ENCODE peak calls at places on chromosome 17, in six cellular contexts. J is heart left ventricle, K is tibial artery, R is lower lobe of right lung, T is suprapubic skin, D is ovary. G is an unnamed sample. For H3K9me3, the result is how much of the 10 kb centered on the place peaks cover.

GRCh38 chr17:77408284-77408683 is 267.5 kb downstream of the SEC14L1 start:
- DNase-seq in J (no peak), K (no peak), R (no peak), T (no peak), D (no peak), G (no peak)

GRCh38 chr17:15261818-15262290 is 3.3 kb downstream of the PMP22 start:
- DNase-seq in J (no peak), K (no peak), R (no peak), T (no peak), D (peak), G (no peak)

GRCh38 chr17:34979650-34980352 is 511 bp upstream of the LIG3 start:
- DNase-seq in J (no peak), K (no peak), R (no peak), T (no peak), D (no peak), G (no peak)

GRCh38 chr17:72812823-72813222 is 279.7 kb downstream of the SLC39A11 start:
- DNase-seq in J (no peak), K (no peak), R (no peak), T (no peak), D (no peak), G (no peak)

GRCh38 chr17:80997471-80998387 is 6.1 kb downstream of the CHMP6 start:
- DNase-seq in J (no peak), K (no peak), R (no peak), T (peak), D (no peak), G (no peak)

GRCh38 chr17:16328997-16329396 is 24.3 kb downstream of the CENPV start:
- DNase-seq in J (no peak), K (no peak), R (no peak), T (no peak), D (no peak), G (no peak)

GRCh38 chr17:17567114-17567513 is 24.4 kb downstream of the PEMT start:
- DNase-seq in J (peak), K (no peak), R (no peak), T (no peak), D (no peak), G (no peak)

GRCh38 chr17:40315678-40316570 is 6.9 kb downstream of the RARA start:
- DNase-seq in J (no peak), K (no peak), R (no peak), T (peak), D (peak), G (no peak)

GRCh38 chr17:58319181-58320162 is 9.1 kb downstream of the TSPOAP1 start:
- DNase-seq in J (no peak), K (no peak), R (peak), T (peak), D (no peak), G (peak)

GRCh38 chr17:76224321-76224852 is 15.9 kb downstream of the RNF157 start:
- DNase-seq in J (no peak), K (no peak), R (no peak), T (no peak), D (no peak), G (no peak)

GRCh38 chr17:3732171-3732570 is 8.5 kb downstream of the HASPIN start:
- DNase-seq in J (no peak), K (no peak), R (no peak), T (no peak), D (no peak), G (no peak)

GRCh38 chr17:79065105-79065670 is 9.4 kb upstream of the ENGASE start:
- DNase-seq in J (no peak), K (no peak), R (no peak), T (peak), D (peak), G (peak)

GRCh38 chr17:18855831-18856624 is 1.9 kb upstream of the PRPSAP2 start:
- DNase-seq in J (peak), K (peak), R (peak), T (peak), D (peak), G (peak)

GRCh38 chr17:70473049-70473448 is 303.7 kb downstream of the KCNJ2 start:
- DNase-seq in J (no peak), K (no peak), R (peak), T (no peak), D (no peak), G (no peak)

GRCh38 chr17:74361613-74362391 is at the start of gene BTBD17:
- DNase-seq in J (peak), K (no peak), R (peak), T (no peak), D (peak), G (no peak)

GRCh38 chr17:47810200-47810821 is 11.3 kb downstream of the OSBPL7 start:
- DNase-seq in J (peak), K (no peak), R (peak), T (peak), D (no peak), G (no peak)

GRCh38 chr17:50258647-50259483 is 15.4 kb upstream of the TMEM92 start:
- DNase-seq in J (no peak), K (peak), R (no peak), T (peak), D (peak), G (no peak)

GRCh38 chr17:47742319-47743181 is 9.5 kb downstream of the TBX21 start:
- DNase-seq in J (no peak), K (no peak), R (no peak), T (peak), D (no peak), G (no peak)

GRCh38 chr17:10073026-10073425 is 125.4 kb downstream of the GAS7 start:
- DNase-seq in J (no peak), K (no peak), R (no peak), T (no peak), D (peak), G (no peak)

DNA sequence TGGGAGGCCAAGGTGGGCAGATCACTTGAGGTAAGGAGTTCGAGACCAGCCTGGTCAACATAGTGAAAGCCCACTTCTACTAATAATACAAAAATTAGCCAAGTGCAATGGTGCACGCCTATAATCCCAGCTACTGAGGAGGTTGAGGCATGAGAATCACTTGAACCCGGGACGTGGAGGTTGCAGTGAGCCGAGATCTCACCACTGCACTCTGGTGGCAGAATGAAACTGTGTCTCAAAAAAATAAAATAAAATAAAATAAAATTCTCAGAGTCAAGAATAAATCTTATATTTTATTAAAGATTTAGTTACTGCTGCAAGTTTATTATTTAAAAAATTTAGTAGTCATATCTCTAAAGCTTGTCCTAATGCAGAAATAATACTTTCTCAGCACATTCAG is 29.7 kb downstream of the ARL4D start:
- DNase-seq in J (no peak), K (no peak), R (no peak), T (no peak), D (no peak), G (no peak)
- TF ChIP-seq CTCF in J (no peak), K (peak), R (no peak), T (no peak), D (no peak), G (no peak)

DNA sequence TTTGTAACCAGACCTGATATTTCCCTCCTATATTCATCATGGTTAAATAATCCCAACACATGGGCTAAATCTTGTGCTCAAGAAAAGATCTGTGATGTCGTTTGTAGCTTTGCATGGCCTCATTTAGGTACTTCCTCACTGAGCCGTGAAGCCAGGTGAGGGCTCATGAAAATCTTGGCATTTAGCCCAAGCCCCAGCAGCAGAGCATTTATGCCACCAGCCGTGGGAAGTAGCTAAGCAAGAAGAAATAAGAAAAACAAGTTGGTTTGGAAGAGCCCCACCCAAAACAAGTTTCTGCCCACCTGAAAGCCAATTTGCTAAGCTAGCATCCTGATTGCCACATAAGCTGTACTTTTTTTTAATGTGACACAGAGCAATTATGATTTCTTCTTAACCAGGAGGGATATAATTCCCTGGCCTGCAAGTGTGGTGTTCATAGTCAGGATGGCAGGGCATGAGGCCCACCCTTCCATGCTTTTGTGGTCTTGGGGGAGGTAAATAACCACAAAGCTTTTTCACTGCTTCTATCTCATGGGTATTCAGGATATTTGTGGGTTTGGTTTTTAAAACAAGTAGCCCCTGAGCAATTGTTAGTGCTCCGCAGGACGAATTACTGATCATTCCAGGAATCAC is 10.5 kb downstream of the TMIGD1 start:
- DNase-seq in J (no peak), K (no peak), R (no peak), T (no peak), D (no peak), G (peak)
- H3K9me3 ChIP-seq in J (under half), K (under half), R (under half), T (under half), D (under half), G (under half)

DNA sequence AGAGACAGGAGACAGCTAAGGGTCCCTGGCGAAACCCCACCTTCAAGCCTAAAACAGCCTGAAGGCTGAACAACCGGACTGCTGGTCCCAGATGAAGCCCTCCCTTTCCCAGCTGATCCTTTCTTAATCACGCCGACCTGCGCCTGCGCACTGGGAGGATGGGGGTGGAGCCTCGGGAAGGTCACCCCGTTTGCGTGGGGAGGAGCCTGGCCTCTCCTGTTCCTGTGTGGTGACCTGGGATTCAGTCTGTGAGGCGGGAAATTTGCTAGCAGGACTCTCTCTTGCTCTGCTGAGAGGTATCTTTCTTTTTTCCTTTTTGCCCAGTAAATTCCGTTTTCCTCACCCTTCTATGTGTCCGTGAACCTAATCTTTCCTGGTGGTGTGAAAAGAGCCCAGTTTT is 9.6 kb downstream of the FAM20A start:
- DNase-seq in J (peak), K (no peak), R (no peak), T (no peak), D (peak), G (no peak)
- TF ChIP-seq CTCF in J (no peak), K (no peak), R (no peak), T (no peak), D (no peak), G (no peak)

GRCh38 chr17:28267720-28268609 is 51.0 kb upstream of the TMEM97 start:
- DNase-seq in J (no peak), K (no peak), R (no peak), T (no peak), D (no peak), G (no peak)
- H3K9me3 ChIP-seq in J (under half), K (under half), R (under half), T (under half), D (under half), G (under half)

DNA sequence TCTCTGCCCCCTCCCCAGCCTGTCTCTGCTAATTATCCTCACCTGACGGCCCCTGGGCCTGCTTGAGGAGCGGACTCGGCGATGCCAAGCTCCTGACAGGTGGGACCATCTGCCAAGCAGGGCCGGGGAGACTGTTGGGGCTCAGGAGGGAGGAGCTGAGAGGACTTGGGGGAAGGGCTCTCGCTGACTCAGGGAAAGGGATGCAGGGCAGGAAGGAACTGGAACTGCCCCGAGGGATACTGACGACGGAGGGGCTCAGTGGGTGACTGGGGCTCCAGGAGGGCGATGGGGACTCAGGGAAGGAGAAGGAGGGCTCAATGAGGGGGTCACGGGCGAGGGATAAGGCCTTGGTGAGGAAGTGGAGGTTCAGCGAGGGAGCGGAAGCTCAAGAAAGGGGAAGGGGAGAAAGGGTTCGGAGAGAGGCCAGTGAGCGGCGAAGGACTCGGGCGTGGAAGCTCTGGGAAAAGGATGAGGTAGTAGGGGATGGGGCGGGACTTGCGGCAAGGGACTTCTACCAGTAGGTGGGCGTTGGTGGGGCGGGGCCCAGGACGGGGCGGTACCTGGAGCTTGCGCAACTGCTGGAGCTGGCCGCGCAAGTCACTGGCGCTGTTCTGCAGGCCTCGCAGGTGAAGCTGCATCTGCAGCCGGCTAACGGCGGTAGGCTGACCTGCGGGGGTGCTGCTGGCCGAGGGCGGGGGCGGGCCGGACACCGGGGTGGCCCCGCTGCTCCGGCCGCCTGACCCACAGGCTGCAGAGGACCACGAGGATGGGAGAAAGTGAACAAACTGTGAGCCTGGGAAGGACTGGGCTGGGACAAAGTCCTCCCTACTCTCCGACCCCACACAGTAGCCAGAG is 46.5 kb downstream of the SRCIN1 start:
- DNase-seq in J (peak), K (peak), R (peak), T (peak), D (peak), G (peak)
- TF ChIP-seq CTCF in J (no peak), K (no peak), R (peak), T (no peak), D (no peak), G (peak)

DNA sequence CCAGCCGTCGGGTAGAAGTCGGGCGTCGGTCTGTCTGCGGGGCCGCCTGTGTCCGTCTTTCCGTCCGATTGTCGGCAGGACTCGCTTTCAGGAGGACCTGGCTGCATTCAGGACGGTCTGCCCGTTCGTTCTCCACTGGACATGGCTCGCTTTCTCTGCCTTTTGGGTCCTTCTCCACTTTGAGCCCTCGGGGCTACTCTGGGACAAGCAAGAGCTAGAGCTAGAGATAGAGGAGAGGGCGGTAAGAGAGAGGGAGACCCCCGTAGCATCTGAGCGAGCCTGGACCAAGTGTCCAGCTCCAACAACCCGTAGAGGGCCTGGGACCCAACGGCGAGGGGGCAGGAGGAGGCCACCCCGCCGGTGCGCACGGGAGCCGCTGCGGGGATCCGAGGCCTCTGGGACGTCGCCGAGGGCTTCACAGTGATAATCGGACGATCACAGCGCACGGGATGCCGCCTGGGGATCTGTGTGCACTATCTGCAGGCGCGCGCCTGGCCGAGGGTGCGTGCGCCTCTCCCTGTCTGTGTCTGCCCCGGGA is 4.5 kb downstream of the TBX4 start:
- DNase-seq in J (no peak), K (no peak), R (no peak), T (no peak), D (no peak), G (no peak)
- H3K9me3 ChIP-seq in J (under half), K (under half), R (under half), T (under half), D (under half), G (under half)

DNA sequence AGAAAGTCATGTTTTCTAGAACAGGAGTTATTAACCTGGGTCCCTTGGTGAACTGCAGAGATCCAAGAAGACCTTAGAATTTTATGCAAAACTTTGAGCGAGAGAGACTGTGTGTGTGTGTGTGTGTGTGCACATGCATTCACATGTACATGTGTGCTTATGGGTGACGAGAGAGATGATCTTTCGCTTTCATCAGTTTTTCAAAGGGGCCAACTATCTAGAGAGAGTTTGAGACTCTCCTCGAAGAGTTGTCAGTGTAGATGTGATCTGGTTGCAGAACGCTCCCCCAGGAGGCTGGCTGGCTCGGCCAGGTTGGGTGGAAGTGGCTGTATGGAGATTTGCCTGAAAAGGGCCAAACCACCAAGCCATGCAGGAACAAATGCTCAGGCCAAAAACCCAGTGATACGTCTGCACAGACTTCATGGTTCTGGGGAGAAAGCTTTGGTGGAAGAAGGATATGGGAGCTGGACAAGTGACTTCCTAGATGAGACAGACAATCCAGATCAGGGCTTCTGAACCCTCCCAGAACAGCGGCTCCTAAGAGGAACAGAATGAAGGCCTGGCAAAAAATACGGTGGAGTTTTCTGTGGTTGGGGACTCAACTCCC is 6.1 kb downstream of the PIK3R5 start:
- DNase-seq in J (no peak), K (no peak), R (no peak), T (peak), D (no peak), G (no peak)
- TF ChIP-seq CTCF in J (no peak), K (no peak), R (no peak), T (no peak), D (no peak), G (no peak)

GRCh38 chr17:27086526-27086925 is 207.4 kb upstream of the WSB1 start:
- DNase-seq in J (no peak), K (no peak), R (no peak), T (no peak), D (no peak), G (no peak)
- H3K9me3 ChIP-seq in J (under half), K (under half), R (under half), T (under half), D (under half), G (under half)